ENCODE peak calls at places on chromosomes 2 and 18, in nine cellular contexts. X is AG04450; S is colonic mucosa; R is neural progenitor cell; Y is CD8-positive, alpha-beta T cell; B is adrenal gland; U is right lobe of liver; N is tibial artery; T is upper lobe of left lung. J is an unnamed sample. For H3K9me3 and H3K27me3, the result is how much of the 10 kb centered on the place peaks cover.

GRCh38 chr2:121284424-121285076 is 452 bp downstream of the TFCP2L1 start:
- DNase-seq in X (no peak), S (peak), R (peak), Y (no peak), B (no peak), U (no peak), N (no peak), T (peak), J (no peak)

GRCh38 chr2:74867841-74868658 is 34.1 kb downstream of the HK2 start:
- DNase-seq in X (no peak), S (no peak), R (no peak), Y (no peak), B (peak), U (no peak), N (peak), T (no peak), J (no peak)

GRCh38 chr2:130339885-130340745 is 2.6 kb upstream of the IMP4 start:
- DNase-seq in X (no peak), S (no peak), R (no peak), Y (no peak), B (no peak), U (no peak), N (no peak), T (no peak), J (no peak)

GRCh38 chr2:43676322-43677050 is at the start of gene C1GALT1C1L:
- DNase-seq in X (no peak), S (peak), R (no peak), Y (no peak), B (peak), U (peak), N (peak), T (peak), J (peak)

GRCh38 chr2:40962026-40962425 is 510.1 kb upstream of the SLC8A1 start:
- DNase-seq in X (no peak), S (no peak), R (no peak), Y (no peak), B (peak), U (no peak), N (no peak), T (no peak), J (no peak)

GRCh38 chr18:45355944-45356520 is 259.2 kb upstream of the SLC14A2 start:
- DNase-seq in X (no peak), S (no peak), R (no peak), Y (no peak), B (no peak), U (no peak), N (no peak), T (no peak), J (no peak)

GRCh38 chr2:54455584-54456525 is at the start of gene SPTBN1:
- DNase-seq in X (peak), S (peak), R (peak), Y (no peak), B (peak), U (peak), N (peak), T (peak), J (peak)

GRCh38 chr2:231364961-231365810 is 30.3 kb upstream of the B3GNT7 start:
- DNase-seq in X (peak), S (peak), R (no peak), Y (no peak), B (peak), U (no peak), N (peak), T (no peak), J (no peak)

GRCh38 chr2:55598056-55598795 is 19.2 kb downstream of the PPP4R3B start:
- DNase-seq in X (no peak), S (no peak), R (no peak), Y (no peak), B (no peak), U (no peak), N (no peak), T (no peak), J (no peak)

GRCh38 chr18:38241216-38241615 is 675.6 kb upstream of the CELF4 start:
- DNase-seq in X (no peak), S (no peak), R (no peak), Y (no peak), B (no peak), U (no peak), N (no peak), T (no peak), J (no peak)

GRCh38 chr2:220783651-220784050 is 788.5 kb downstream of the EPHA4 start:
- DNase-seq in X (no peak), S (no peak), R (no peak), Y (no peak), B (no peak), U (no peak), N (no peak), T (no peak), J (no peak)

GRCh38 chr2:1278861-1279260 is 134.4 kb upstream of the TPO start:
- DNase-seq in X (no peak), S (no peak), R (no peak), Y (no peak), B (no peak), U (no peak), N (no peak), T (peak), J (no peak)

GRCh38 chr2:17752892-17753802 is 463 bp downstream of the SMC6 start:
- DNase-seq in X (no peak), S (peak), R (peak), Y (no peak), B (peak), U (peak), N (peak), T (peak), J (peak)

GRCh38 chr18:77046994-77047393 is 85.6 kb downstream of the MBP start:
- DNase-seq in X (no peak), S (no peak), R (no peak), Y (no peak), B (no peak), U (no peak), N (no peak), T (no peak), J (no peak)

GRCh38 chr2:18413794-18414396 is 146.6 kb downstream of the RDH14 start:
- DNase-seq in X (peak), S (peak), R (no peak), Y (no peak), B (peak), U (no peak), N (no peak), T (no peak), J (no peak)

GRCh38 chr2:151102196-151102692 is 159.4 kb downstream of the RBM43 start:
- DNase-seq in X (no peak), S (no peak), R (no peak), Y (no peak), B (no peak), U (no peak), N (no peak), T (no peak), J (no peak)

GRCh38 chr18:35580748-35581534 is 599 bp upstream of the GALNT1 start:
- DNase-seq in X (peak), S (peak), R (peak), Y (peak), B (peak), U (peak), N (peak), T (peak), J (peak)

GRCh38 chr2:176270100-176270750 is 983 bp downstream of the MTX2 start:
- DNase-seq in X (no peak), S (peak), R (no peak), Y (no peak), B (no peak), U (no peak), N (no peak), T (peak), J (no peak)

GRCh38 chr2:60514886-60515407 is 38.5 kb downstream of the BCL11A start:
- DNase-seq in X (no peak), S (peak), R (no peak), Y (no peak), B (no peak), U (no peak), N (no peak), T (no peak), J (no peak)

GRCh38 chr2:131040661-131041401 is 52.4 kb downstream of the FAM168B start:
- DNase-seq in X (no peak), S (no peak), R (no peak), Y (no peak), B (no peak), U (no peak), N (no peak), T (no peak), J (peak)

GRCh38 chr18:23809411-23809810 is 120.2 kb downstream of the LAMA3 start:
- DNase-seq in X (no peak), S (no peak), R (no peak), Y (no peak), B (no peak), U (no peak), N (no peak), T (no peak), J (no peak)

GRCh38 chr2:215680605-215681598 is 245.0 kb upstream of the FN1 start:
- DNase-seq in X (no peak), S (no peak), R (no peak), Y (no peak), B (peak), U (peak), N (no peak), T (no peak), J (no peak)

GRCh38 chr2:71800106-71800809 is 346.9 kb downstream of the DYSF start:
- DNase-seq in X (no peak), S (no peak), R (no peak), Y (no peak), B (no peak), U (no peak), N (peak), T (peak), J (no peak)

GRCh38 chr2:25306767-25307368 is 34.9 kb downstream of the DNMT3A start:
- DNase-seq in X (no peak), S (no peak), R (no peak), Y (no peak), B (peak), U (no peak), N (no peak), T (no peak), J (no peak)

GRCh38 chr18:36831139-36831538 is 2.2 kb downstream of the KIAA1328 start:
- DNase-seq in X (no peak), S (no peak), R (no peak), Y (no peak), B (no peak), U (no peak), N (no peak), T (no peak), J (no peak)

GRCh38 chr2:138321458-138321857 is 180.1 kb upstream of the SPOPL start:
- DNase-seq in X (no peak), S (no peak), R (no peak), Y (no peak), B (no peak), U (no peak), N (no peak), T (no peak), J (peak)

GRCh38 chr2:9629222-9630000 is 1.4 kb downstream of the YWHAQ start:
- DNase-seq in X (no peak), S (no peak), R (peak), Y (no peak), B (peak), U (no peak), N (no peak), T (no peak), J (no peak)

GRCh38 chr2:222842517-222843174 is 18.2 kb upstream of the ACSL3 start:
- DNase-seq in X (no peak), S (no peak), R (no peak), Y (no peak), B (no peak), U (no peak), N (no peak), T (no peak), J (no peak)

GRCh38 chr2:223855426-223855825 is 18.0 kb upstream of the AP1S3 start:
- DNase-seq in X (no peak), S (no peak), R (no peak), Y (no peak), B (no peak), U (no peak), N (no peak), T (no peak), J (no peak)

GRCh38 chr2:20179755-20180594 is 45.0 kb downstream of the SDC1 start:
- DNase-seq in X (no peak), S (peak), R (peak), Y (no peak), B (no peak), U (peak), N (peak), T (peak), J (peak)

GRCh38 chr18:11981633-11982366 is 493 bp downstream of the IMPA2 start:
- DNase-seq in X (no peak), S (peak), R (peak), Y (no peak), B (peak), U (peak), N (peak), T (no peak), J (peak)

GRCh38 chr2:158297120-158297519 is 159.4 kb downstream of the CCDC148 start:
- DNase-seq in X (no peak), S (no peak), R (no peak), Y (no peak), B (no peak), U (no peak), N (no peak), T (no peak), J (no peak)
- H3K9me3 ChIP-seq in X (under half), S (under half), R (under half), Y (under half), B (under half), U (under half), N (under half), T (under half), J (under half)

GRCh38 chr18:57439985-57440330 is 4.8 kb downstream of the ONECUT2 start:
- DNase-seq in X (no peak), S (no peak), R (peak), Y (no peak), B (no peak), U (no peak), N (no peak), T (no peak), J (no peak)
- H3K27me3 ChIP-seq in X (half or more), S (half or more), R (half or more), Y (under half), B (half or more), U (under half), N (half or more), T (under half), J (under half)

DNA sequence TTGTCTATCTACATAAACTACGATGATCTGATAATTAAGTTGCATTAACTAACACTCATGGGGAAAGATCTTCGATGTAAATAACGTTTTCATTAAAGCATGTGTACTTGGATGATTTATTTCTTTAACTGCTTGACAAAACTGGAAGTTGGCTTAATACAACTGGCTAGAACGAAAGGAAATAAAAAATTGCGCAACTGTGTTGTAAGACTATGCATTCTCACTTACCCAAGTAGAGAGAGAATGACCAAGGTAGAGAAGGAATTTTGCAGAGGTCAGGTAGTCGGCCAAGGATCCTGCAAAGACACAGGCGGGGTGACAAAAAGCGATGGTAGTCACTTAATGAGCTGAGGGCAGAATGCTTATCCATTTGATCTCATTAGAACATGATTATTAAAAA is 1.0 kb downstream of the SLC40A1 start:
- DNase-seq in X (no peak), S (no peak), R (no peak), Y (no peak), B (no peak), U (no peak), N (no peak), T (no peak), J (peak)
- H3K4me3 ChIP-seq in X (peak), S (peak), R (no peak), Y (peak), B (peak), U (peak), N (peak), T (peak), J (peak)

GRCh38 chr2:160632576-160632975 is 139.0 kb upstream of the RBMS1 start:
- DNase-seq in X (no peak), S (no peak), R (no peak), Y (no peak), B (no peak), U (no peak), N (no peak), T (no peak), J (no peak)
- H3K9me3 ChIP-seq in X (under half), S (under half), R (under half), Y (under half), B (under half), U (under half), N (under half), T (under half), J (under half)

GRCh38 chr2:44942304-44943030 is 965 bp downstream of the SIX3 start:
- DNase-seq in X (no peak), S (no peak), R (peak), Y (no peak), B (no peak), U (no peak), N (no peak), T (peak), J (no peak)

GRCh38 chr2:44944102-44944951 is 2.8 kb downstream of the SIX3 start:
- DNase-seq in X (no peak), S (no peak), R (peak), Y (no peak), B (no peak), U (no peak), N (no peak), T (peak), J (no peak)

GRCh38 chr2:44943031-44943692 is 1.7 kb downstream of the SIX3 start:
- DNase-seq in X (no peak), S (no peak), R (no peak), Y (no peak), B (no peak), U (no peak), N (no peak), T (peak), J (no peak)

GRCh38 chr2:44944952-44945612 is 3.6 kb downstream of the SIX3 start:
- DNase-seq in X (no peak), S (no peak), R (no peak), Y (no peak), B (no peak), U (no peak), N (no peak), T (no peak), J (no peak)

GRCh38 chr2:44943693-44944101 is 2.2 kb downstream of the SIX3 start:
- DNase-seq in X (no peak), S (no peak), R (peak), Y (no peak), B (no peak), U (no peak), N (no peak), T (no peak), J (no peak)
- H3K27me3 ChIP-seq in X (half or more), S (half or more), R (half or more), Y (under half), B (half or more), U (under half), N (half or more), T (under half), J (under half)